ENCODE peak calls at places on chromosomes 11 and 22, in six cellular contexts. One of them, this sample, is unnamed.

GRCh38 chr11:38460429-38460828 is 1862.4 kb upstream of the RAG2 start:
- DNase-seq in breast epithelium: no peak
- DNase-seq in prostate gland: no peak
- DNase-seq in right lobe of liver: no peak
- DNase-seq in GM23338: no peak
- DNase-seq in spleen: no peak
- DNase-seq in this sample: no peak

GRCh38 chr22:29148036-29148435 is 57.7 kb upstream of the EMID1 start:
- DNase-seq in breast epithelium: no peak
- DNase-seq in prostate gland: no peak
- DNase-seq in right lobe of liver: no peak
- DNase-seq in GM23338: no peak
- DNase-seq in spleen: peak; percentile 56
- DNase-seq in this sample: no peak

GRCh38 chr11:88352139-88352538 is 14.6 kb upstream of the CTSC start:
- DNase-seq in breast epithelium: no peak
- DNase-seq in prostate gland: no peak
- DNase-seq in right lobe of liver: no peak
- DNase-seq in GM23338: no peak
- DNase-seq in spleen: no peak
- DNase-seq in this sample: no peak

GRCh38 chr22:50292643-50293440 is 14.6 kb downstream of the PLXNB2 start:
- DNase-seq in breast epithelium: no peak
- DNase-seq in prostate gland: no peak
- DNase-seq in right lobe of liver: no peak
- DNase-seq in GM23338: no peak
- DNase-seq in spleen: no peak
- DNase-seq in this sample: no peak

GRCh38 chr11:118619444-118620205 is 12.2 kb downstream of the PHLDB1 start:
- DNase-seq in breast epithelium: no peak
- DNase-seq in prostate gland: no peak
- DNase-seq in right lobe of liver: no peak
- DNase-seq in GM23338: no peak
- DNase-seq in spleen: peak; percentile 37
- DNase-seq in this sample: no peak

GRCh38 chr22:49956418-49956770 is 4.2 kb upstream of the PIM3 start:
- DNase-seq in breast epithelium: no peak
- DNase-seq in prostate gland: no peak
- DNase-seq in right lobe of liver: peak; percentile 47
- DNase-seq in GM23338: no peak
- DNase-seq in spleen: peak; percentile 79
- DNase-seq in this sample: no peak

GRCh38 chr11:112797653-112798293 is 163.4 kb upstream of the NCAM1 start:
- DNase-seq in breast epithelium: no peak
- DNase-seq in prostate gland: no peak
- DNase-seq in right lobe of liver: peak; percentile 46
- DNase-seq in GM23338: peak; percentile 70
- DNase-seq in spleen: no peak
- DNase-seq in this sample: no peak

GRCh38 chr11:118050208-118050891 is 26.5 kb upstream of the TMPRSS4 start:
- DNase-seq in breast epithelium: peak; percentile 12
- DNase-seq in prostate gland: no peak
- DNase-seq in right lobe of liver: no peak
- DNase-seq in GM23338: no peak
- DNase-seq in spleen: no peak
- DNase-seq in this sample: no peak

GRCh38 chr11:128616158-128616557 is 28.8 kb upstream of the ETS1 start:
- DNase-seq in breast epithelium: no peak
- DNase-seq in prostate gland: no peak
- DNase-seq in right lobe of liver: no peak
- DNase-seq in GM23338: no peak
- DNase-seq in spleen: peak; percentile 67
- DNase-seq in this sample: no peak

GRCh38 chr11:58573451-58574104 is 2.1 kb downstream of the LPXN start:
- DNase-seq in breast epithelium: no peak
- DNase-seq in prostate gland: peak; percentile 50
- DNase-seq in right lobe of liver: peak; percentile 52
- DNase-seq in GM23338: no peak
- DNase-seq in spleen: no peak
- DNase-seq in this sample: peak; percentile 47

GRCh38 chr11:2175659-2176058 is 4.0 kb upstream of the TH start:
- DNase-seq in breast epithelium: no peak
- DNase-seq in prostate gland: no peak
- DNase-seq in right lobe of liver: no peak
- DNase-seq in GM23338: no peak
- DNase-seq in spleen: no peak
- DNase-seq in this sample: no peak

GRCh38 chr11:107576497-107577086 is 11.1 kb upstream of the ALKBH8 start:
- DNase-seq in breast epithelium: no peak
- DNase-seq in prostate gland: no peak
- DNase-seq in right lobe of liver: peak; percentile 44
- DNase-seq in GM23338: peak; percentile 74
- DNase-seq in spleen: no peak
- DNase-seq in this sample: no peak

GRCh38 chr11:5488798-5489399 is 414 bp downstream of the OR52D1 start:
- DNase-seq in breast epithelium: no peak
- DNase-seq in prostate gland: no peak
- DNase-seq in right lobe of liver: no peak
- DNase-seq in GM23338: no peak
- DNase-seq in spleen: no peak
- DNase-seq in this sample: no peak

GRCh38 chr22:39306456-39307361 is 12.7 kb downstream of the RPL3 start:
- DNase-seq in breast epithelium: no peak
- DNase-seq in prostate gland: no peak
- DNase-seq in right lobe of liver: peak; percentile 47
- DNase-seq in GM23338: peak; percentile 83
- DNase-seq in spleen: peak; percentile 77
- DNase-seq in this sample: no peak

GRCh38 chr11:129359748-129360147 is 15.9 kb upstream of the BARX2 start:
- DNase-seq in breast epithelium: no peak
- DNase-seq in prostate gland: no peak
- DNase-seq in right lobe of liver: no peak
- DNase-seq in GM23338: no peak
- DNase-seq in spleen: no peak
- DNase-seq in this sample: no peak

GRCh38 chr11:26227311-26227710 is 104.6 kb upstream of the ANO3 start:
- DNase-seq in breast epithelium: no peak
- DNase-seq in prostate gland: no peak
- DNase-seq in right lobe of liver: no peak
- DNase-seq in GM23338: peak; percentile 22
- DNase-seq in spleen: no peak
- DNase-seq in this sample: no peak

GRCh38 chr11:69272961-69273461 is 20.9 kb upstream of the MYEOV start:
- DNase-seq in breast epithelium: peak; percentile 37
- DNase-seq in prostate gland: peak; percentile 51
- DNase-seq in right lobe of liver: peak; percentile 43
- DNase-seq in GM23338: no peak
- DNase-seq in spleen: peak; percentile 54
- DNase-seq in this sample: no peak

GRCh38 chr22:38070250-38070921 is 13.2 kb downstream of the PICK1 start:
- DNase-seq in breast epithelium: no peak
- DNase-seq in prostate gland: no peak
- DNase-seq in right lobe of liver: no peak
- DNase-seq in GM23338: no peak
- DNase-seq in spleen: no peak
- DNase-seq in this sample: no peak

GRCh38 chr11:45879803-45880685 is 5.4 kb upstream of the MAPK8IP1 start:
- DNase-seq in breast epithelium: no peak
- DNase-seq in prostate gland: no peak
- DNase-seq in right lobe of liver: no peak
- DNase-seq in GM23338: no peak
- DNase-seq in spleen: no peak
- DNase-seq in this sample: no peak

GRCh38 chr11:76291576-76292526 is 85.5 kb upstream of the WNT11 start:
- DNase-seq in breast epithelium: no peak
- DNase-seq in prostate gland: no peak
- DNase-seq in right lobe of liver: no peak
- DNase-seq in GM23338: no peak
- DNase-seq in spleen: no peak
- DNase-seq in this sample: no peak

GRCh38 chr11:88231894-88232482 is 56.7 kb upstream of the RAB38 start:
- DNase-seq in breast epithelium: no peak
- DNase-seq in prostate gland: no peak
- DNase-seq in right lobe of liver: no peak
- DNase-seq in GM23338: peak; percentile 76
- DNase-seq in spleen: no peak
- DNase-seq in this sample: no peak

GRCh38 chr11:118746988-118747585 is 43.9 kb downstream of the DDX6 start:
- DNase-seq in breast epithelium: no peak
- DNase-seq in prostate gland: no peak
- DNase-seq in right lobe of liver: no peak
- DNase-seq in GM23338: no peak
- DNase-seq in spleen: no peak
- DNase-seq in this sample: no peak

GRCh38 chr22:39996732-39997131 is 2.0 kb downstream of the FAM83F start:
- DNase-seq in breast epithelium: no peak
- DNase-seq in prostate gland: no peak
- DNase-seq in right lobe of liver: no peak
- DNase-seq in GM23338: no peak
- DNase-seq in spleen: no peak
- DNase-seq in this sample: no peak

GRCh38 chr11:130118636-130119387 is 40.8 kb upstream of the ST14 start:
- DNase-seq in breast epithelium: no peak
- DNase-seq in prostate gland: no peak
- DNase-seq in right lobe of liver: no peak
- DNase-seq in GM23338: no peak
- DNase-seq in spleen: no peak
- DNase-seq in this sample: no peak

GRCh38 chr11:57776101-57776511 is 14.5 kb downstream of the CTNND1 start:
- DNase-seq in breast epithelium: no peak
- DNase-seq in prostate gland: no peak
- DNase-seq in right lobe of liver: no peak
- DNase-seq in GM23338: peak; percentile 83
- DNase-seq in spleen: no peak
- DNase-seq in this sample: peak; percentile 31

GRCh38 chr11:85626496-85626895 is 648 bp downstream of the DLG2 start:
- DNase-seq in breast epithelium: no peak
- DNase-seq in prostate gland: peak; percentile 10
- DNase-seq in right lobe of liver: peak; percentile 29
- DNase-seq in GM23338: no peak
- DNase-seq in spleen: no peak
- DNase-seq in this sample: no peak

GRCh38 chr22:35133702-35134395 is 67.9 kb downstream of the ISX start:
- DNase-seq in breast epithelium: no peak
- DNase-seq in prostate gland: no peak
- DNase-seq in right lobe of liver: no peak
- DNase-seq in GM23338: no peak
- DNase-seq in spleen: no peak
- DNase-seq in this sample: no peak
- H3K27ac ChIP-seq in breast epithelium: no peak overlapping the region
- H3K27ac ChIP-seq in prostate gland: no peak overlapping the region
- H3K27ac ChIP-seq in right lobe of liver: no peak overlapping the region
- H3K27ac ChIP-seq in GM23338: no peak overlapping the region
- H3K27ac ChIP-seq in spleen: no peak overlapping the region
- H3K27ac ChIP-seq in this sample: no peak overlapping the region

GRCh38 chr11:103587951-103588788 is 448.3 kb upstream of the DDI1 start:
- DNase-seq in breast epithelium: no peak
- DNase-seq in prostate gland: no peak
- DNase-seq in right lobe of liver: no peak
- DNase-seq in GM23338: no peak
- DNase-seq in spleen: no peak
- DNase-seq in this sample: no peak
- TF ChIP-seq CTCF in breast epithelium: no peak
- TF ChIP-seq CTCF in prostate gland: no peak
- TF ChIP-seq CTCF in right lobe of liver: no peak
- TF ChIP-seq CTCF in GM23338: no peak
- TF ChIP-seq CTCF in spleen: no peak
- TF ChIP-seq CTCF in this sample: no peak

DNA sequence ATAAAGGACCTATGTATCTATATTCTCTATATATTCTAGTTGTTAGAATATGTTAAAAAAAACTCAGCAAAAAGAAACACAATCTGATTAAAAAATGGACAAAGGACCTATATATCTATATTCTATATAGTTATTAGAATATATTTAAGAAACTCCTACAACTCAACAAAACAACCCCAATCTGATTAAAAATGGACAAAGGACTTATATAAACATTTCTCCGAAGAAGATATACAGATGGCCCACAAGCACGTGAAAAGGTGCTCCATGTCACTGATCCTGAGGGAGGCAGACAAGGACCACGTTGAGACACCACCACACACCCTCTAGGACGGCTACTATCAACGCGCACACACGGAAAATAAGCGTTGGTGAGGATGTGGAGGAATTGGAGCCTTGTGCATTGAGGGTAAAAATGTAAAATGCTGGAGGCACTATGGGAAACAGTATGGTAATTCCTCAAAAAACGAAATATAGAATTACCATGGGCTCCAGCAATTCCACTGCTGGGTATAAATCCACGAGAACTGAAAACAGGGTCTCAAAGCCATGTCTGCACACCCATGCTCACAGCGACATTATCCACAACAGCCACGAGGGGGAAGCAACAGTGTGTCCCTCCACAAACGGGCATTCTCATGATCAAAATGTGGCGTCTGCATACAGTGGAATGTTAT is 22.7 kb downstream of the YPEL1 start:
- DNase-seq in breast epithelium: peak; percentile 51
- DNase-seq in prostate gland: peak; percentile 63
- DNase-seq in right lobe of liver: peak; percentile 58
- DNase-seq in GM23338: peak; percentile 84
- DNase-seq in spleen: no peak
- DNase-seq in this sample: peak; percentile 60
- H3K4me3 ChIP-seq in breast epithelium: no peak overlapping the region
- H3K4me3 ChIP-seq in prostate gland: no peak overlapping the region
- H3K4me3 ChIP-seq in right lobe of liver: no peak overlapping the region
- H3K4me3 ChIP-seq in GM23338: no peak overlapping the region
- H3K4me3 ChIP-seq in spleen: no peak overlapping the region
- H3K4me3 ChIP-seq in this sample: peak overlapping the region; percentile 31

GRCh38 chr22:20945578-20945934 is 21.5 kb upstream of the AIFM3 start:
- DNase-seq in breast epithelium: no peak
- DNase-seq in prostate gland: no peak
- DNase-seq in right lobe of liver: no peak
- DNase-seq in GM23338: no peak
- DNase-seq in spleen: peak; percentile 8
- DNase-seq in this sample: no peak
- H3K27ac ChIP-seq in breast epithelium: no peak overlapping the region
- H3K27ac ChIP-seq in prostate gland: no peak overlapping the region
- H3K27ac ChIP-seq in right lobe of liver: no peak overlapping the region
- H3K27ac ChIP-seq in GM23338: no peak overlapping the region
- H3K27ac ChIP-seq in spleen: no peak overlapping the region
- H3K27ac ChIP-seq in this sample: no peak overlapping the region

DNA sequence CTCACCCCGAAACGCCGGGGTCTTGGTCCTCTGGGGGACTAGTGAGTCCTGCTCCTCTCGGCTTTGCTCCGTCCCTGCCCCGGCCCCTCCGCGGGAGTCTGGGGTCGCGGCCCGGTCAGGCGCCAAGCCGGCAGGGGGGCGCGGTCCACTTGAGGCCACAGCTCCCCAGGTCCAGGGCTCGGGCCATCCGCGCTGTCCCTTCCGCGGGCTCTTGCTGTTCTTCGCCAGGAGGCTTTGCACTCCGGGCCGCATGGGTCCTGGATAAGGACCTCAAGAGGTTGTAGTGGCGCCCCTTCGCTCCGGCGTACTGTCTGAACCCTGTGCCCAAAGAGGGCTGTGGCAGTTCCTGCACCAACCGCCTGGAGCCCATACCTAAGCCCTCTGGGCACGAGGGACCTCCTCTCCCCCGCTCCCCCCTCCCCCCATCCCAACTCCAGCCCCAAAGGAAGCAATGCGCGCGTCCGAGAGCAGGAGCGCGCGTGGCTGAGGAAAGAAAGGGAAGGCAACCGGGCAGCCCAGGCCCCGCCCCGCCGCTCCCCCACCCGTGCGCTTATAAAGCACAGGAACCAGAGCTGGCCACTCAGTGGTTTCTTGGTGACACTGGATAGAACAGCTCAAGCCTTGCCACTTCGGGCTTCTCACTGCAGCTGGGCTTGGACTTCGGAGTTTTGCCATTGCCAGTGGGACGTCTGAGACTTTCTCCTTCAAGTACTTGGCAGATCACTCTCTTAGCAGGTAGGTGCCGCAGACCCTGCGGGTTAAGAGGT is at the start of gene ADM:
- DNase-seq in breast epithelium: peak; percentile 84
- DNase-seq in prostate gland: peak; percentile 93
- DNase-seq in right lobe of liver: peak; percentile 94
- DNase-seq in GM23338: peak; percentile 93
- DNase-seq in spleen: peak; percentile 93
- DNase-seq in this sample: peak; percentile 91
- TF ChIP-seq CTCF in breast epithelium: peak; percentile 46
- TF ChIP-seq CTCF in prostate gland: peak; percentile 27
- TF ChIP-seq CTCF in right lobe of liver: peak; percentile 68
- TF ChIP-seq CTCF in GM23338: peak; percentile 75
- TF ChIP-seq CTCF in spleen: peak; percentile 70
- TF ChIP-seq CTCF in this sample: peak; percentile 70